ENCODE peak calls at places on chromosomes 12 and 14, in seven cellular contexts. H, Y, X, G, D, V and F are unnamed samples.

GRCh38 chr12:14138495-14138894 is 157.1 kb upstream of the GRIN2B start:
- DNase-seq in H (no peak), Y (no peak), X (no peak), G (no peak), D (peak; percentile 62), V (no peak), F (no peak)

GRCh38 chr14:104860414-104860813 is 4.7 kb upstream of the CEP170B start:
- DNase-seq in H (no peak), Y (no peak), X (no peak), G (no peak), D (no peak), V (no peak), F (peak; percentile 17)

GRCh38 chr14:30177776-30178175 is 250.1 kb upstream of the PRKD1 start:
- DNase-seq in H (no peak), Y (no peak), X (no peak), G (no peak), D (no peak), V (peak; percentile 61), F (no peak)

GRCh38 chr12:26642361-26642760 is 190.6 kb downstream of the ITPR2 start:
- DNase-seq in H (no peak), Y (no peak), X (no peak), G (no peak), D (no peak), V (no peak), F (no peak)

GRCh38 chr14:50031534-50032313 is 84.6 kb downstream of the VCPKMT start:
- DNase-seq in H (no peak), Y (no peak), X (no peak), G (no peak), D (no peak), V (no peak), F (peak; percentile 71)

GRCh38 chr14:103880334-103880985 is 33.1 kb upstream of the PPP1R13B start:
- DNase-seq in H (peak; percentile 85), Y (no peak), X (no peak), G (no peak), D (peak; percentile 24), V (peak; percentile 60), F (peak; percentile 90)

GRCh38 chr12:132046561-132046960 is 96.8 kb downstream of the EP400 start:
- DNase-seq in H (no peak), Y (no peak), X (no peak), G (no peak), D (no peak), V (no peak), F (no peak)

GRCh38 chr12:47377414-47378221 is 297.9 kb upstream of the AMIGO2 start:
- DNase-seq in H (peak; percentile 94), Y (no peak), X (no peak), G (no peak), D (no peak), V (peak; percentile 17), F (peak; percentile 99)

GRCh38 chr14:76759589-76759988 is 1.7 kb upstream of the VASH1 start:
- DNase-seq in H (no peak), Y (no peak), X (no peak), G (no peak), D (no peak), V (no peak), F (no peak)

GRCh38 chr14:102544745-102545460 is 35.3 kb upstream of the ANKRD9 start:
- DNase-seq in H (no peak), Y (no peak), X (no peak), G (peak; percentile 72), D (peak; percentile 67), V (no peak), F (no peak)

GRCh38 chr12:124913474-124914391 is 717 bp downstream of the UBC start:
- DNase-seq in H (peak; percentile 89), Y (peak; percentile 96), X (peak; percentile 85), G (peak; percentile 94), D (peak; percentile 90), V (no peak), F (peak; percentile 90)

GRCh38 chr14:71730471-71730870 is 201.8 kb upstream of the RGS6 start:
- DNase-seq in H (no peak), Y (no peak), X (no peak), G (no peak), D (no peak), V (no peak), F (no peak)

GRCh38 chr12:95224202-95225170 is 6.9 kb downstream of the VEZT start:
- DNase-seq in H (no peak), Y (no peak), X (no peak), G (peak; percentile 12), D (no peak), V (no peak), F (no peak)

GRCh38 chr12:13179159-13180074 is 17.1 kb upstream of the EMP1 start:
- DNase-seq in H (peak; percentile 59), Y (peak; percentile 53), X (no peak), G (peak; percentile 74), D (peak; percentile 75), V (peak; percentile 12), F (no peak)

GRCh38 chr12:112216223-112216622 is 90.9 kb downstream of the TRAFD1 start:
- DNase-seq in H (no peak), Y (no peak), X (no peak), G (no peak), D (no peak), V (no peak), F (no peak)

GRCh38 chr12:121793501-121793835 is at the start of gene RHOF:
- DNase-seq in H (peak; percentile 58), Y (no peak), X (no peak), G (no peak), D (peak; percentile 80), V (peak; percentile 77), F (no peak)

GRCh38 chr12:24840046-24840800 is 108.7 kb downstream of the BCAT1 start:
- DNase-seq in H (no peak), Y (no peak), X (no peak), G (no peak), D (no peak), V (no peak), F (no peak)

GRCh38 chr12:5171701-5172100 is 128.0 kb downstream of the KCNA5 start:
- DNase-seq in H (no peak), Y (no peak), X (no peak), G (peak; percentile 1), D (peak; percentile 72), V (peak; percentile 73), F (no peak)

GRCh38 chr12:15778126-15778525 is 11.1 kb downstream of the EPS8 start:
- DNase-seq in H (no peak), Y (no peak), X (no peak), G (no peak), D (no peak), V (no peak), F (no peak)

GRCh38 chr14:85463512-85463911 is 66.4 kb upstream of the FLRT2 start:
- DNase-seq in H (no peak), Y (no peak), X (no peak), G (no peak), D (no peak), V (no peak), F (peak; percentile 40)

GRCh38 chr14:38074091-38074490 is 133.6 kb upstream of the SSTR1 start:
- DNase-seq in H (no peak), Y (no peak), X (no peak), G (peak; percentile 17), D (no peak), V (no peak), F (no peak)

GRCh38 chr14:106549064-106549463 is 1022.7 kb downstream of the TMEM121 start:
- DNase-seq in H (no peak), Y (no peak), X (no peak), G (no peak), D (no peak), V (no peak), F (no peak)

GRCh38 chr14:29163109-29163508 is 396.5 kb downstream of the FOXG1 start:
- DNase-seq in H (no peak), Y (no peak), X (no peak), G (no peak), D (no peak), V (peak; percentile 92), F (no peak)

GRCh38 chr14:75418779-75419768 is 8.7 kb upstream of the JDP2 start:
- DNase-seq in H (peak; percentile 47), Y (peak; percentile 8), X (no peak), G (peak; percentile 79), D (peak; percentile 78), V (peak; percentile 25), F (no peak)

GRCh38 chr12:71938728-71939385 is at the start of gene TPH2:
- DNase-seq in H (peak; percentile 35), Y (peak; percentile 9), X (no peak), G (peak; percentile 53), D (peak; percentile 94), V (peak; percentile 51), F (no peak)

GRCh38 chr14:81927069-81927468 is 393.4 kb upstream of the SEL1L start:
- DNase-seq in H (no peak), Y (no peak), X (no peak), G (no peak), D (peak; percentile 26), V (peak; percentile 48), F (no peak)